ENCODE peak calls at places on chromosomes 4 and X, in seven cellular contexts. Z, T, L, A, N, K and Y are unnamed samples.

GRCh38 chr4:8290701-8290970 is 21.1 kb downstream of the HTRA3 start:
- DNase-seq in L (no peak), N (no peak), A (no peak), K (no peak), T (no peak), Z (no peak), Y (no peak)

GRCh38 chr4:82201805-82202636 is 171.8 kb downstream of the HNRNPD start:
- DNase-seq in K (peak; percentile 12), T (peak; percentile 20), L (peak; percentile 27), A (peak; percentile 60), Z (peak; percentile 85), N (peak; percentile 60), Y (peak; percentile 62)

GRCh38 chrX:107000013-107000515 is at the start of gene MORC4:
- DNase-seq in Z (peak; percentile 80), N (peak; percentile 63), K (peak; percentile 78), T (peak; percentile 85), A (peak; percentile 88), L (peak; percentile 81), Y (no peak)

GRCh38 chrX:65932173-65933084 is 107.5 kb downstream of the VSIG4 start:
- DNase-seq in T (no peak), N (no peak), L (no peak), A (no peak), K (no peak), Z (peak; percentile 12), Y (no peak)

GRCh38 chr4:6695660-6696581 is 2.2 kb downstream of the S100P start:
- DNase-seq in A (no peak), L (peak; percentile 16), T (no peak), N (no peak), K (no peak), Z (no peak), Y (peak; percentile 69)

GRCh38 chr4:186826866-186827541 is 103.3 kb upstream of the FAT1 start:
- DNase-seq in T (no peak), K (no peak), N (no peak), A (no peak), Z (no peak), L (peak; percentile 56), Y (no peak)

GRCh38 chr4:17511041-17511949 is 595 bp downstream of the QDPR start:
- DNase-seq in T (peak; percentile 45), L (peak; percentile 33), Z (peak; percentile 58), N (peak; percentile 78), K (peak; percentile 31), A (peak; percentile 49), Y (peak; percentile 57)

GRCh38 chr4:169341490-169341889 is 70.7 kb upstream of the SH3RF1 start:
- DNase-seq in L (peak; percentile 97), Z (no peak), K (peak; percentile 98), A (no peak), N (peak; percentile 73), T (peak; percentile 98), Y (no peak)

GRCh38 chrX:150683536-150684146 is 9.6 kb upstream of the MTMR1 start:
- DNase-seq in A (no peak), T (no peak), K (no peak), N (peak; percentile 56), L (peak; percentile 33), Z (peak; percentile 55), Y (peak; percentile 31)

GRCh38 chrX:154487518-154488290 is 1.3 kb upstream of the UBL4A start:
- DNase-seq in N (no peak), A (no peak), L (no peak), T (no peak), K (no peak), Z (no peak), Y (no peak)

GRCh38 chr4:146349306-146349705 is 135.0 kb downstream of the REELD1 start:
- DNase-seq in A (no peak), T (no peak), N (no peak), L (no peak), K (no peak), Z (no peak), Y (no peak)

GRCh38 chr4:156820931-156821330 is 150.7 kb downstream of the PDGFC start:
- DNase-seq in K (no peak), A (no peak), T (peak; percentile 31), L (peak; percentile 18), N (no peak), Z (no peak), Y (no peak)

GRCh38 chr4:144647095-144647959 is 1.4 kb downstream of the HHIP start:
- DNase-seq in A (peak; percentile 32), L (peak; percentile 51), Z (peak; percentile 36), K (peak; percentile 55), T (peak; percentile 68), N (peak; percentile 19), Y (peak; percentile 89)

GRCh38 chr4:144185086-144185485 is 44.6 kb upstream of the GYPA start:
- DNase-seq in Z (no peak), T (no peak), L (no peak), A (no peak), K (no peak), N (no peak), Y (no peak)

GRCh38 chrX:71603618-71604017 is 14.7 kb downstream of the CXCR3 start:
- DNase-seq in A (no peak), K (no peak), N (peak; percentile 18), L (peak; percentile 2), Z (no peak), T (no peak), Y (no peak)

GRCh38 chrX:129553619-129554288 is 13.7 kb downstream of the OCRL start:
- DNase-seq in N (no peak), A (no peak), L (no peak), Z (no peak), K (no peak), T (no peak), Y (no peak)

GRCh38 chr4:94819371-94819770 is 61.6 kb downstream of the BMPR1B start:
- DNase-seq in K (no peak), N (no peak), T (no peak), A (no peak), Z (no peak), L (no peak), Y (no peak)

GRCh38 chrX:129744881-129745321 is 6.1 kb downstream of the XPNPEP2 start:
- DNase-seq in Z (no peak), N (no peak), T (no peak), A (no peak), L (no peak), K (no peak), Y (peak; percentile 91)

DNA sequence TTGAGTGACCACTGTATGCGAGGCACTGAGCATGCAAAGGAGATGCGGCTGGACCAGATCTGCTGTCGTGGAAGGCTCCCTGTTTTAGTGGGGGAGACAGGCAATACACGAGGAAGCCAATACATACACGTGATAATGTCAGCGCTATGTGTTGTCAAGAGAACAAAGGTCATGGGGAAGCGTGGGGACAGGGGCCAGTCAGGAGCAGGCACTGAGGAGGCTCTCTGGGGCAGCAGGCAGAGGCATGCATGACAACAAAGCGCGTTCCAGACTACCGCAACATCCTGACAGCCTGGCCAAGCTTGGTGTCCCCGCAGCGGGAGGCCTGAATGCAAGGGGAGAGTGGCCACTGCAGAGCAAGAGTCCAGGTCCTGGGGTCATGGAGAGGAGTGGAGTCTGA is 61.9 kb downstream of the DCTD start:
- DNase-seq in K (no peak), N (no peak), L (no peak), T (no peak), Z (no peak), A (no peak), Y (no peak)
- H4K20me1 ChIP-seq in K (no peaks in the 10 kb centered on the region), N (no peaks in the 10 kb centered on the region), L (no peaks in the 10 kb centered on the region), T (no peaks in the 10 kb centered on the region), Z (no peaks in the 10 kb centered on the region), A (no peaks in the 10 kb centered on the region), Y (no peaks in the 10 kb centered on the region)

DNA sequence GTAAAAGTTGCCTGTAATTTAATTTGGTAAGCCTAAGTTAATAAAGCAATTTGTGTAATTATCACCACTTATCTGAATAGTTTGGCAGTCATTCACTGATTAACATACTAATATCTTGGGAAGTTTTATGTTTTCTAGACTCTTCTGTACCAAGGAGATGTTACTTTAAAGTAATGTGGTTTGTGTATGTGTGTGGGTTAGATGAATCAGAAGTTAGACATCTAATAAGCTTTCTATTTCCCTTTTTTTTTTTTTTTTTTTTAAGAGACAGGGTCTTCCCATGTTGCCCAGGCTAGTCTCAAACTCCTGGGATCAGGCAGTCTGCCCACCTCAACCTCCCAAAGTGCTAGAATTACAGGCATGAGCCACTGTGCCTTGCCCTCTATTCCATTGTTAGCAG is 5.3 kb downstream of the SLAIN2 start:
- DNase-seq in L (peak; percentile 51), A (no peak), N (peak; percentile 46), K (peak; percentile 65), Z (no peak), T (peak; percentile 63), Y (no peak)
- H4K20me1 ChIP-seq in L (peaks cover 82% of the 10 kb centered on the region), A (no peaks in the 10 kb centered on the region), N (peaks cover 21% of the 10 kb centered on the region), K (peaks cover 79% of the 10 kb centered on the region), Z (peaks cover 55% of the 10 kb centered on the region), T (peaks cover 7% of the 10 kb centered on the region), Y (peaks cover 44% of the 10 kb centered on the region)

GRCh38 chr4:26330186-26330787 is 9.5 kb downstream of the RBPJ start:
- DNase-seq in N (peak; percentile 76), Z (peak; percentile 66), A (no peak), K (peak; percentile 41), T (peak; percentile 61), L (peak; percentile 68), Y (no peak)
- H4K20me1 ChIP-seq in N (peaks cover 26% of the 10 kb centered on the region), Z (peaks cover 94% of the 10 kb centered on the region), A (no peaks in the 10 kb centered on the region), K (peaks cover 58% of the 10 kb centered on the region), T (peaks cover 15% of the 10 kb centered on the region), L (peaks cover 91% of the 10 kb centered on the region), Y (peaks cover 87% of the 10 kb centered on the region)

GRCh38 chr4:1241936-1242505 is 6.9 kb downstream of the CTBP1 start:
- DNase-seq in L (no peak), Z (no peak), N (no peak), A (no peak), K (no peak), T (no peak), Y (no peak)
- H4K20me1 ChIP-seq in L (peaks cover 90% of the 10 kb centered on the region), Z (peaks cover 80% of the 10 kb centered on the region), N (peaks cover 6% of the 10 kb centered on the region), A (peaks cover 5% of the 10 kb centered on the region), K (peaks cover 89% of the 10 kb centered on the region), T (no peaks in the 10 kb centered on the region), Y (peaks cover 97% of the 10 kb centered on the region)

GRCh38 chr4:2482192-2482591 is 13.3 kb downstream of the RNF4 start:
- DNase-seq in K (no peak), T (no peak), L (no peak), N (no peak), A (no peak), Z (no peak), Y (no peak)
- H4K20me1 ChIP-seq in K (peaks cover 96% of the 10 kb centered on the region), T (peaks cover 3% of the 10 kb centered on the region), L (peaks cover 99% of the 10 kb centered on the region), N (peaks cover 53% of the 10 kb centered on the region), A (peaks cover 6% of the 10 kb centered on the region), Z (peaks cover 100% of the 10 kb centered on the region), Y (peaks cover 98% of the 10 kb centered on the region)